ENCODE peak calls at places on chromosomes 13 and 19, in five cellular contexts. S is fibroblast of mammary gland, I is fibroblast of the aortic adventitia, Z is fibroblast of lung, J is GM12865. A is an unnamed sample.

GRCh38 chr13:31032574-31033095 is 100.2 kb downstream of the TEX26 start:
- DNase-seq in S (peak), I (no peak), Z (peak), J (no peak), A (no peak)

GRCh38 chr19:34712606-34713261 is 21.3 kb upstream of the ZNF181 start:
- DNase-seq in S (peak), I (peak), Z (peak), J (peak), A (peak)

GRCh38 chr13:78265098-78265497 is 338.3 kb downstream of the POU4F1 start:
- DNase-seq in S (no peak), I (no peak), Z (no peak), J (no peak), A (no peak)

GRCh38 chr13:106357198-106357597 is 178.3 kb downstream of the EFNB2 start:
- DNase-seq in S (peak), I (peak), Z (no peak), J (no peak), A (no peak)

GRCh38 chr13:94178625-94179244 is 300.7 kb downstream of the DCT start:
- DNase-seq in S (no peak), I (no peak), Z (peak), J (no peak), A (peak)

GRCh38 chr13:50831510-50831909 is 12.0 kb downstream of the DLEU7 start:
- DNase-seq in S (peak), I (no peak), Z (peak), J (peak), A (no peak)

GRCh38 chr13:108963846-108964600 is 334.6 kb downstream of the MYO16 start:
- DNase-seq in S (peak), I (peak), Z (peak), J (no peak), A (peak)

GRCh38 chr13:95360464-95361097 is 59.3 kb upstream of the ABCC4 start:
- DNase-seq in S (peak), I (no peak), Z (peak), J (no peak), A (no peak)

GRCh38 chr13:52447354-52447753 is 3.1 kb downstream of the VPS36 start:
- DNase-seq in S (no peak), I (no peak), Z (peak), J (peak), A (no peak)

GRCh38 chr13:92769064-92769463 is 457.5 kb upstream of the GPC6 start:
- DNase-seq in S (peak), I (peak), Z (no peak), J (no peak), A (peak)

GRCh38 chr19:12867120-12868099 is 13.8 kb downstream of the DNASE2 start:
- DNase-seq in S (peak), I (peak), Z (peak), J (peak), A (peak)

GRCh38 chr13:71285700-71286099 is 581.3 kb downstream of the DACH1 start:
- DNase-seq in S (no peak), I (no peak), Z (no peak), J (peak), A (peak)

GRCh38 chr19:38556521-38557174 is 61.1 kb downstream of the MAP4K1 start:
- DNase-seq in S (no peak), I (no peak), Z (no peak), J (peak), A (peak)

GRCh38 chr13:78960881-78961280 is 301.9 kb upstream of the OBI1 start:
- DNase-seq in S (no peak), I (no peak), Z (no peak), J (no peak), A (no peak)

GRCh38 chr19:51181913-51182419 is 39.9 kb downstream of the SIGLEC7 start:
- DNase-seq in S (peak), I (no peak), Z (no peak), J (no peak), A (peak)

GRCh38 chr19:29724102-29724641 is 9.1 kb upstream of the C19orf12 start:
- DNase-seq in S (no peak), I (no peak), Z (peak), J (peak), A (peak)

GRCh38 chr19:14370169-14370998 is 10.9 kb upstream of the ADGRE5 start:
- DNase-seq in S (no peak), I (no peak), Z (no peak), J (peak), A (no peak)

GRCh38 chr19:12766051-12766521 is 9.3 kb downstream of the HOOK2 start:
- DNase-seq in S (peak), I (peak), Z (no peak), J (peak), A (peak)

GRCh38 chr19:14425696-14426138 is 6.6 kb upstream of the DDX39A start:
- DNase-seq in S (peak), I (peak), Z (peak), J (no peak), A (peak)

GRCh38 chr13:40445557-40445990 is 220.9 kb downstream of the FOXO1 start:
- DNase-seq in S (peak), I (peak), Z (peak), J (peak), A (peak)

GRCh38 chr13:91017669-91018053 is 329.8 kb upstream of the MIR17HG start:
- DNase-seq in S (peak), I (no peak), Z (peak), J (no peak), A (no peak)

GRCh38 chr13:32311188-32311897 is 3.8 kb downstream of the ZAR1L start:
- DNase-seq in S (no peak), I (no peak), Z (no peak), J (no peak), A (no peak)

GRCh38 chr13:32314271-32314967 is 744 bp downstream of the ZAR1L start:
- DNase-seq in S (no peak), I (no peak), Z (no peak), J (no peak), A (no peak)

GRCh38 chr13:32305646-32306045 is 9.5 kb downstream of the ZAR1L start:
- DNase-seq in S (no peak), I (no peak), Z (no peak), J (no peak), A (no peak)

GRCh38 chr13:32309312-32309711 is 5.9 kb downstream of the ZAR1L start:
- DNase-seq in S (no peak), I (no peak), Z (no peak), J (no peak), A (peak)

DNA sequence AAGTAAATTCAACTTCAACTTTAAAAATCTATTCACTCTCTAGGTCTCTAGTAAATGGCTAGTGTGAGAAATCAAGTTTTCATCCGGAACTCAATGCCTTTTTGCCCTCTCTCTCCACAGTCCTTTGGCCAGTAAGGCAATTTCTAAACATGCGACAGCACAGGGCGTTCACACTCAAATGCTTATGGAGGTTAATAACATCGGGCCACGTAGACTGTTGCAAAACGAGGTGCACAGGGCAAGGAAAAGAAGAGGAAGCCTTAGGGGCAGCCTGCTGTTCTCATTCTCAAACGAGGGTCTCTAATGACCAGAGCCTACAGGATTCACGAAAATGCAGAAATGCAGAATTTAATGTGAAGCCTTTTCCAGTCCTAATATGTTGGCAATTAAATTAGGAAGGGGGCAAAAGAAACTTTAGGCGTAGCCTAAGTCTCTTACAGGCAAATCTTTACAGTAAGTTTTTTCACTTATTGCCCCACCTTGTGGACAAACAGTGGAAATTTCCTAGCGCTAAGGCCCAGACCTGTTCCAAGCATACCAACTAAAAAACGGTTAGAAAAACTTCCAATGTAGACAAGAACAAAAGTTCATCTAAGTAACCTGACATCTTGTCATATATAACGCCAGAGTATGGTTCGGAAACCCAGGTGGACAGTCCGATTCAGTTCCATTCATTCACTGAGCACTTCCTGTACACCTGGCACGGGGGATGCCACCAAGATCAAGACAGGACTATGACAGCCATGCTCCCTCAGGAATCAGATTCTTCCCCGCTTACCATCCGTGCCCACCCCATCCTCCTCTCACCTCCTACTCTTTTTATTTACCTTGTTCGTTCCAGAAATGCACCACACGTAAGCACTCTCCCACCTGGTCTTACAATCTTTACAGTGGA is 5.1 kb downstream of the ZAR1L start:
- DNase-seq in S (peak), I (peak), Z (peak), J (peak), A (peak)
- TF ChIP-seq CTCF in S (peak), I (peak), Z (peak), J (peak), A (peak)

GRCh38 chr13:83219832-83220231 is 662.4 kb downstream of the SLITRK1 start:
- DNase-seq in S (no peak), I (no peak), Z (no peak), J (no peak), A (no peak)

GRCh38 chr13:83216521-83217245 is 665.6 kb downstream of the SLITRK1 start:
- DNase-seq in S (no peak), I (no peak), Z (peak), J (no peak), A (no peak)

GRCh38 chr13:83214452-83214851 is 667.8 kb downstream of the SLITRK1 start:
- DNase-seq in S (no peak), I (no peak), Z (peak), J (no peak), A (no peak)

GRCh38 chr13:83211301-83211700 is 671.0 kb downstream of the SLITRK1 start:
- DNase-seq in S (peak), I (peak), Z (peak), J (no peak), A (peak)

GRCh38 chr13:83215627-83216026 is 666.6 kb downstream of the SLITRK1 start:
- DNase-seq in S (peak), I (peak), Z (peak), J (no peak), A (peak)
- H3K4me3 ChIP-seq in S (no peak), I (no peak), Z (no peak), J (no peak), A (no peak)

GRCh38 chr13:100646030-100646673 is 28.4 kb downstream of the TMTC4 start:
- DNase-seq in S (peak), I (peak), Z (peak), J (no peak), A (peak)
- TF ChIP-seq CTCF in S (peak), I (peak), Z (peak), J (no peak), A (peak)

GRCh38 chr19:37079238-37079637 is 1.0 kb downstream of the ZNF420 start:
- DNase-seq in S (no peak), I (no peak), Z (no peak), J (peak), A (no peak)
- H3K4me3 ChIP-seq in S (peak), I (peak), Z (peak), J (peak), A (peak)

GRCh38 chr19:48659768-48660167 is 13.0 kb downstream of the NTN5 start:
- DNase-seq in S (peak), I (no peak), Z (no peak), J (peak), A (peak)
- TF ChIP-seq CTCF in S (no peak), I (no peak), Z (no peak), J (no peak), A (no peak)

DNA sequence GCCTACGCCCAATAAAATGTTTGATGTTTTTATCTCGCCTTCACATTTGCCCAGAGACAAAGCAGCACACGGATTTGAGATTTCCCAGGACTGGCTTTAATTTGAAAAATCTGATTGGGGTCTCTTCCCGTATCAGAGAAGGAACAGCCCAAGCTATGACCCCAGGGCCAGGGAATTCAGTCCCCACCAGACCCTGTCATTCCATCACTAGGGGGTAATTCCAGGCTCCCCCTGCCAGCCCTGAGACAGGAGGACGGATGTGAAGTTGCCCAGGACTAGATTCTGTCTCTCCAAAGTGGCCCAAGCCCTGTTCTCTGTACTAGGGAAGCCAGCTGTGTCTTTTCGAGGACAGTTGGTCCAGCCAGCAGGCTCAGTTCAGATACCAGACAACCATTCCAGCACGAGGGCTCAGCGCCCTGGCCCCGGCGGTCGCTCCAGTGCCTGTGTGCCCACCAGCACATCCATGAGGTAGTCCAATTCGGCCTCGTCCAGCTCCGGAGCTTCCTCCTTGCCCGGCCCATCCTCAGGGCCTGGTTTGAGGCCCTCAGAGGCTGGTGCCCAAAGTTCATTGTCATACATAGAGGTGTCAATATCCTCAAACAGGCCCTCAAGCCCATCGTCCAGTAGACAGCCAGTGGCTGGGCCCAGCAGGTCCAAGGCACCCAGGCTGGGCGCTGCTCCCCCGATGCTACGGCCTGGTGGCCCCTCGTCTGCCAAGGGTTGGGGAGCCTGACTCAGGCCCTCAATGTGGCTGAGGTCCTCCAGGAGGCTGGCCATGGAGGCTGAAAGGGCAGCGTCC is 3.2 kb downstream of the SERTAD1 start:
- DNase-seq in S (no peak), I (peak), Z (no peak), J (no peak), A (no peak)
- H3K4me3 ChIP-seq in S (no peak), I (peak), Z (no peak), J (no peak), A (no peak)

GRCh38 chr19:49489601-49490167 is 2.3 kb downstream of the RPL13A start:
- DNase-seq in S (peak), I (no peak), Z (no peak), J (peak), A (no peak)
- TF ChIP-seq CTCF in S (no peak), I (no peak), Z (no peak), J (peak), A (peak)